ENCODE peak calls at places on chromosome 7, in eight cellular contexts. T, D, X, L, F, G, Z and Y are unnamed samples.

GRCh38 chr7:2169923-2170575 is 62.7 kb downstream of the MAD1L1 start:
- DNase-seq in T (no peak), D (no peak), X (no peak), L (no peak), F (no peak), G (peak; percentile 71), Z (no peak), Y (no peak)

GRCh38 chr7:139731802-139732470 is 45.9 kb downstream of the HIPK2 start:
- DNase-seq in T (peak; percentile 82), D (peak; percentile 86), X (no peak), L (peak; percentile 89), F (no peak), G (no peak), Z (no peak), Y (peak; percentile 95)

GRCh38 chr7:143494622-143495021 is 16.9 kb downstream of the TAS2R41 start:
- DNase-seq in T (no peak), D (no peak), X (no peak), L (no peak), F (no peak), G (no peak), Z (no peak), Y (no peak)

GRCh38 chr7:76280408-76280807 is 22.1 kb upstream of the HSPB1 start:
- DNase-seq in T (no peak), D (no peak), X (no peak), L (no peak), F (no peak), G (peak; percentile 91), Z (no peak), Y (no peak)

GRCh38 chr7:113283861-113284260 is 165.5 kb upstream of the SMIM30 start:
- DNase-seq in T (no peak), D (no peak), X (no peak), L (no peak), F (no peak), G (no peak), Z (no peak), Y (no peak)

GRCh38 chr7:104444019-104444418 is 115.6 kb downstream of the LHFPL3 start:
- DNase-seq in T (no peak), D (no peak), X (no peak), L (no peak), F (no peak), G (no peak), Z (no peak), Y (no peak)

GRCh38 chr7:148906707-148907498 is 22.8 kb upstream of the EZH2 start:
- DNase-seq in T (no peak), D (no peak), X (no peak), L (no peak), F (no peak), G (peak; percentile 77), Z (no peak), Y (no peak)

GRCh38 chr7:47725031-47725780 is 143.3 kb upstream of the TNS3 start:
- DNase-seq in T (no peak), D (no peak), X (no peak), L (no peak), F (no peak), G (no peak), Z (no peak), Y (no peak)

GRCh38 chr7:92735707-92736106 is 100.7 kb downstream of the CDK6 start:
- DNase-seq in T (no peak), D (no peak), X (no peak), L (no peak), F (no peak), G (no peak), Z (no peak), Y (no peak)

GRCh38 chr7:138151731-138152577 is 75.7 kb downstream of the AKR1D1 start:
- DNase-seq in T (no peak), D (peak; percentile 9), X (no peak), L (no peak), F (no peak), G (no peak), Z (no peak), Y (no peak)

GRCh38 chr7:129561677-129562424 is 49.7 kb upstream of the NRF1 start:
- DNase-seq in T (no peak), D (no peak), X (no peak), L (no peak), F (no peak), G (no peak), Z (no peak), Y (no peak)

GRCh38 chr7:130756316-130756715 is 22.3 kb upstream of the KLF14 start:
- DNase-seq in T (no peak), D (no peak), X (no peak), L (no peak), F (no peak), G (no peak), Z (no peak), Y (no peak)

GRCh38 chr7:130758429-130759056 is 24.5 kb upstream of the KLF14 start:
- DNase-seq in T (no peak), D (no peak), X (peak; percentile 64), L (no peak), F (no peak), G (peak; percentile 56), Z (no peak), Y (no peak)
- H3K4me3 ChIP-seq in T (no peak overlapping the region), D (no peak overlapping the region), X (no peak overlapping the region), L (no peak overlapping the region), F (no peak overlapping the region), G (no peak overlapping the region), Z (no peak overlapping the region), Y (no peak overlapping the region)

DNA sequence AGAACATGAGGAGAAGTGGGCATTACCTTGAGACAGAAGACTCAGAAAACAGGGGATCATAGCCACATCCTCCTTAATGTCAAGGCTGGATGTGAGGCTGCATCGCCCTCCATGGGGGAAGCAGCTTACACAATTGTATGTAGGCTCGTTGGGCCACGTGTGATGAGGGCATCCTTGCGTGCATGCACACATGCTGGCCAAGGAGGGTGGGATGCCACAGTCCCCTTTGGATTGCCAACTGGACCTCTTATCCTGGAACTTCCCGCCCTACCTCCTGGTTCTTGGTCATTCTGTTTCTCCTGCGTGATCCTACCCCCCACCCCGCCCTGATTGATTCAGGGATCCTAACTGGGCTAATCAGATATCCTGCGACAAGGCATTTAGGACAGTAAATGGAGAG is 102.0 kb downstream of the PRKAG2 start:
- DNase-seq in T (no peak), D (no peak), X (no peak), L (no peak), F (no peak), G (no peak), Z (no peak), Y (no peak)
- H3K4me1 ChIP-seq in T (no peaks in the 10 kb centered on the region), D (no peaks in the 10 kb centered on the region), X (no peaks in the 10 kb centered on the region), L (no peaks in the 10 kb centered on the region), F (peaks cover 21% of the 10 kb centered on the region), G (no peaks in the 10 kb centered on the region), Z (no peaks in the 10 kb centered on the region), Y (no peaks in the 10 kb centered on the region)

GRCh38 chr7:69256634-69257081 is 341.6 kb upstream of the AUTS2 start:
- DNase-seq in T (peak; percentile 52), D (peak; percentile 59), X (no peak), L (peak; percentile 29), F (no peak), G (no peak), Z (no peak), Y (peak; percentile 73)
- H3K4me3 ChIP-seq in T (no peak overlapping the region), D (no peak overlapping the region), X (no peak overlapping the region), L (no peak overlapping the region), F (no peak overlapping the region), G (no peak overlapping the region), Z (no peak overlapping the region), Y (no peak overlapping the region)

GRCh38 chr7:37482953-37483352 is 34.3 kb upstream of the ELMO1 start:
- DNase-seq in T (no peak), D (no peak), X (no peak), L (no peak), F (no peak), G (peak; percentile 49), Z (no peak), Y (no peak)

GRCh38 chr7:37482505-37482904 is 33.8 kb upstream of the ELMO1 start:
- DNase-seq in T (no peak), D (no peak), X (no peak), L (no peak), F (no peak), G (no peak), Z (no peak), Y (no peak)

GRCh38 chr7:37481154-37481553 is 32.5 kb upstream of the ELMO1 start:
- DNase-seq in T (no peak), D (no peak), X (no peak), L (no peak), F (no peak), G (no peak), Z (no peak), Y (no peak)

GRCh38 chr7:37481722-37482288 is 33.1 kb upstream of the ELMO1 start:
- DNase-seq in T (no peak), D (no peak), X (no peak), L (no peak), F (no peak), G (no peak), Z (no peak), Y (no peak)

DNA sequence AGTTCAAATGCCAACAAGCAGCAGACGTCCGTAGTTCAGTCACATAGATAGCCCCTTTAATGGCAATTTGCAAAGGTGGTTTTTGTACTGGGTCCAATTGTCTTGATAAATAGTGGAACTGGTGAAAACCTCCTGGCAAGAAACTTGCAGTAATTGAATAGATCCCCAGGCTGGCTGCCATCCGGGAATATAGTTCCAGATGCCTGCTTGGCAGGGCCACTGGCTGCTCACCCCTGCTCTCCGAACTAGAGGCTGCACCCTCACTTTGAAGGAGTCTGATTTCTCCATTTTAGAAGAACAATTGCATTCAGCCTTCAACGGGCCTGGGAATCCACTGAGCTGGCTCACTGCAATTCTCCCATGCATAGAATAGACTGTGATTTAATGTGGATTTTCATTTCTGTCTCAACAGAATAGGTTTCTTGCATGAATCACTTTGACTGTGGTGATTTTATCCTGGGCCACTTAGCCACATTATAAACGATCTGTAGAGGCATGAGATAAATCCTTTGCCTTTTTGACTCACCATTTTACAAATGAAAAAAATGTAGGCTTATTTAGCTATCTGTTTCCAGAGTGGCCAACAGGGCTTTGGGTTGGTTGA is 35.9 kb upstream of the ELMO1 start:
- DNase-seq in T (no peak), D (no peak), X (no peak), L (no peak), F (no peak), G (peak; percentile 45), Z (no peak), Y (no peak)
- H3K4me1 ChIP-seq in T (peaks cover 8% of the 10 kb centered on the region), D (no peaks in the 10 kb centered on the region), X (no peaks in the 10 kb centered on the region), L (no peaks in the 10 kb centered on the region), F (no peaks in the 10 kb centered on the region), G (peaks cover 29% of the 10 kb centered on the region), Z (peaks cover 15% of the 10 kb centered on the region), Y (no peaks in the 10 kb centered on the region)